ENCODE peak calls at places on chromosomes 4 and X, in seven cellular contexts. F is body of pancreas; N is aorta; S is neural progenitor cell; B is pancreas; P is CD8-positive, alpha-beta T cell; O is psoas muscle. H is an unnamed sample.

GRCh38 chr4:9997881-9998280 is 23.4 kb downstream of the SLC2A9 start:
- DNase-seq in O (no peak), N (no peak), S (no peak), F (no peak), B (no peak), P (no peak), H (no peak)

GRCh38 chr4:40196724-40197281 is at the start of gene RHOH:
- DNase-seq in N (no peak), B (no peak), P (peak; percentile 82), S (peak; percentile 71), F (no peak), O (no peak), H (no peak)

GRCh38 chrX:19636989-19637388 is 121.7 kb upstream of the MAP3K15 start:
- DNase-seq in S (no peak), F (no peak), P (no peak), O (no peak), N (no peak), B (no peak), H (no peak)

GRCh38 chrX:30283456-30284200 is 25.6 kb downstream of the NR0B1 start:
- DNase-seq in N (no peak), S (no peak), F (no peak), P (no peak), B (no peak), O (no peak), H (no peak)

GRCh38 chrX:95057341-95057740 is 1383.3 kb downstream of the FAM133A start:
- DNase-seq in S (no peak), P (no peak), O (no peak), N (no peak), B (no peak), F (no peak), H (no peak)

GRCh38 chr4:156330436-156331031 is 376.9 kb upstream of the CTSO start:
- DNase-seq in P (no peak), N (no peak), S (no peak), F (no peak), B (no peak), O (no peak), H (no peak)

GRCh38 chr4:532588-533317 is 33.7 kb downstream of the PIGG start:
- DNase-seq in B (no peak), N (no peak), F (no peak), S (no peak), P (no peak), O (no peak), H (no peak)

GRCh38 chr4:113684534-113685091 is 76.9 kb downstream of the CAMK2D start:
- DNase-seq in O (peak; percentile 83), S (peak; percentile 19), B (peak; percentile 11), N (peak; percentile 57), P (no peak), F (peak; percentile 60), H (no peak)

GRCh38 chr4:97646997-97647396 is 496.3 kb downstream of the STPG2 start:
- DNase-seq in O (no peak), P (no peak), S (no peak), F (peak; percentile 16), N (no peak), B (no peak), H (no peak)

GRCh38 chr4:72997409-72997808 is 72.1 kb downstream of the COX18 start:
- DNase-seq in O (no peak), P (no peak), F (no peak), B (no peak), S (no peak), N (no peak), H (peak; percentile 51)

GRCh38 chr4:80367737-80368136 is 32.2 kb downstream of the CFAP299 start:
- DNase-seq in O (no peak), F (no peak), N (no peak), P (no peak), B (no peak), S (no peak), H (no peak)

GRCh38 chr4:48943387-48943786 is 36.8 kb upstream of the OCIAD2 start:
- DNase-seq in S (no peak), O (no peak), F (no peak), B (no peak), P (no peak), N (no peak), H (no peak)

GRCh38 chr4:73662709-73663546 is 42.7 kb upstream of the RASSF6 start:
- DNase-seq in P (no peak), N (no peak), O (no peak), B (no peak), F (no peak), S (no peak), H (no peak)

GRCh38 chr4:145279122-145279960 is 99.0 kb upstream of the OTUD4 start:
- DNase-seq in S (no peak), O (peak; percentile 48), B (no peak), P (no peak), N (no peak), F (no peak), H (no peak)

GRCh38 chr4:1558205-1558604 is 125.9 kb downstream of the FAM53A start:
- DNase-seq in S (no peak), B (no peak), O (no peak), N (no peak), F (no peak), P (no peak), H (no peak)
- H3K27me3 ChIP-seq in S (peaks cover 31% of the 10 kb centered on the region), B (no peaks in the 10 kb centered on the region), O (no peaks in the 10 kb centered on the region), N (no peaks in the 10 kb centered on the region), F (no peaks in the 10 kb centered on the region), P (no peaks in the 10 kb centered on the region), H (no peaks in the 10 kb centered on the region)

GRCh38 chrX:129791336-129791735 is 11.6 kb downstream of the SASH3 start:
- DNase-seq in O (no peak), N (no peak), P (no peak), S (no peak), F (no peak), B (no peak), H (no peak)

GRCh38 chrX:129795584-129795983 is 15.8 kb downstream of the SASH3 start:
- DNase-seq in B (no peak), F (no peak), P (no peak), S (no peak), O (no peak), N (no peak), H (no peak)

GRCh38 chrX:129792586-129793291 is 13.0 kb downstream of the SASH3 start:
- DNase-seq in P (no peak), N (no peak), F (no peak), O (no peak), S (no peak), B (no peak), H (no peak)

GRCh38 chrX:129791961-129792570 is 12.3 kb downstream of the SASH3 start:
- DNase-seq in O (no peak), P (no peak), S (no peak), B (no peak), F (no peak), N (no peak), H (no peak)

DNA sequence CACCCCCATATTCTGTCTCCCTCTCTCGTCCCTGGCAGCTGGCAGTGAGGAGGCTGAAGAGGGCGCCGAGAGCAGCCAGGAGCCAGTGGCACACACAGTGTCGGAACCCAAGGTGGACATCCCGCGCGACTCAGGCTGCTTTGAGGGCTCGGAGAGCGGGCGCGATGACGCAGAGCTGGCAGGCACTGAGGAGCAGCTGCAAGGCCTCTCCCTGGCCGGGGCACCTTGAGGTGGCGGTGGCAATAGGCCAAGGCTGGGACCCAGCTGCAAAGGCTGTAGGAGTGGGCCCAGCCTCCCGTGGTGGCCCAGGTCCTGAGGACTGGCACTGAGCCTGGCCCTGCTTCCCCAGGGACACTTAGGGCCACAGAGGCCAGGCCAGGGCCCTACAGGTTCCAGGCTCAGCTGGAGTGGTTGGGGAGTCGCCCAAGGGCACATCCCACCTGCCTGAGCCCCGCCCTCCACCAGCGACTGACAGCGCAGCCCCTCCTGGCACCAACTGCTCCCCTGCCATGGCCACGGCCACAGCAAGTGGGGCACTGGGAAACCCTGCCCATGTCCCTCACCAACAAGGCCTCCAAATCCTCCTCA is 13.9 kb downstream of the SASH3 start:
- DNase-seq in O (no peak), S (no peak), P (no peak), N (no peak), F (no peak), B (no peak), H (no peak)
- H3K36me3 ChIP-seq in O (no peaks in the 10 kb centered on the region), S (no peaks in the 10 kb centered on the region), P (peaks cover 33% of the 10 kb centered on the region), N (no peaks in the 10 kb centered on the region), F (no peaks in the 10 kb centered on the region), B (no peaks in the 10 kb centered on the region), H (no peaks in the 10 kb centered on the region)

DNA sequence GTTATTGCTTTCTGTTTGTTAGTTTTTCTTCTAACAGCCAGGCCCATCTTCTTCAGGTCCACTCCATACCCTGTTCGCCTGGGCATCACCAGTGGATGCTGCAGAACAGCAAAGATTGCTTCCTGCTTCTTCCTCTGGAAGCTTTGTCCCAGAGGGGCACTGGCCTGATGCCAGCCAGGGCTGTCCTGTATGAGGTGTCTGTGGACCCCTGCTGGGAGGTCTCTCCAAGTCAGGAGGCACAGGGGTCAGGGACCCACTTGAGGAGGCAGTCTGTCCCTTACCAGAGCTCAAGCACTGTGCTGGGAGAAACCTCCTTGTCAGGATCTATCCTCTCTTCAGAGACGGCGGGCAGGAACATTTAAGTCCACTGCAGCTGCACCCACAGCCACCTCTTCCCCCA is 2.5 kb upstream of the PAGE2B start:
- DNase-seq in N (no peak), O (no peak), P (no peak), F (no peak), B (no peak), S (no peak), H (no peak)
- H3K4me1 ChIP-seq in N (no peaks in the 10 kb centered on the region), O (no peaks in the 10 kb centered on the region), P (no peaks in the 10 kb centered on the region), F (no peaks in the 10 kb centered on the region), B (no peaks in the 10 kb centered on the region), S (no peaks in the 10 kb centered on the region), H (no peaks in the 10 kb centered on the region)

GRCh38 chrX:71999535-71999934 is 88.9 kb downstream of the NHSL2 start:
- DNase-seq in B (no peak), P (no peak), S (no peak), O (no peak), N (no peak), F (no peak), H (no peak)
- H3K27me3 ChIP-seq in B (no peaks in the 10 kb centered on the region), P (no peaks in the 10 kb centered on the region), S (no peaks in the 10 kb centered on the region), O (no peaks in the 10 kb centered on the region), N (no peaks in the 10 kb centered on the region), F (no peaks in the 10 kb centered on the region), H (peaks cover 2% of the 10 kb centered on the region)

GRCh38 chr4:38692421-38692820 is 28.4 kb downstream of the KLF3 start:
- DNase-seq in O (no peak), F (no peak), S (no peak), N (no peak), B (no peak), P (no peak), H (no peak)
- H3K36me3 ChIP-seq in O (peaks cover 84% of the 10 kb centered on the region), F (peaks cover 19% of the 10 kb centered on the region), S (peaks cover 30% of the 10 kb centered on the region), N (peaks cover 15% of the 10 kb centered on the region), B (peaks cover 42% of the 10 kb centered on the region), P (peaks cover 65% of the 10 kb centered on the region), H (peaks cover 28% of the 10 kb centered on the region)

H was measured in lung.